ENCODE peak calls at places on chromosomes 3 and 15, in ten cellular contexts. O is HCT116, N is SJCRH30, U is testis, Q is fibroblast of lung, J is spleen, W is cardiac muscle cell, M is lower lobe of right lung, V is psoas muscle, T is heart left ventricle. L is an unnamed sample.

GRCh38 chr15:30649952-30650929 is 24.3 kb downstream of the ARHGAP11B start:
- DNase-seq in O (no peak), N (no peak), U (no peak), Q (no peak), J (no peak), W (no peak), M (no peak), V (no peak), T (no peak), L (no peak)

GRCh38 chr3:161215186-161215585 is 5.9 kb upstream of the NMD3 start:
- DNase-seq in O (no peak), N (no peak), U (no peak), Q (no peak), J (no peak), W (no peak), M (no peak), V (no peak), T (no peak), L (no peak)

GRCh38 chr3:143123353-143123974 is 3.9 kb downstream of the CHST2 start:
- DNase-seq in O (no peak), N (no peak), U (no peak), Q (no peak), J (no peak), W (no peak), M (no peak), V (no peak), T (no peak), L (no peak)

GRCh38 chr3:155230382-155230781 is 63.1 kb downstream of the STRIT1 start:
- DNase-seq in O (no peak), N (no peak), U (no peak), Q (peak; percentile 27), J (no peak), W (no peak), M (no peak), V (no peak), T (no peak), L (no peak)

GRCh38 chr3:115428825-115429224 is 194.5 kb upstream of the GAP43 start:
- DNase-seq in O (no peak), N (no peak), U (no peak), Q (peak; percentile 51), J (no peak), W (peak; percentile 80), M (no peak), V (no peak), T (no peak), L (no peak)

GRCh38 chr15:44706946-44707636 is 4.0 kb downstream of the PATL2 start:
- DNase-seq in O (no peak), N (no peak), U (no peak), Q (no peak), J (no peak), W (no peak), M (peak; percentile 67), V (no peak), T (no peak), L (peak; percentile 80)

GRCh38 chr3:80187981-80188380 is 420.2 kb upstream of the ROBO1 start:
- DNase-seq in O (no peak), N (no peak), U (no peak), Q (peak; percentile 20), J (no peak), W (no peak), M (no peak), V (no peak), T (no peak), L (no peak)

GRCh38 chr15:68097029-68097428 is 42.9 kb downstream of the PIAS1 start:
- DNase-seq in O (no peak), N (peak; percentile 24), U (no peak), Q (no peak), J (no peak), W (no peak), M (no peak), V (no peak), T (no peak), L (no peak)

GRCh38 chr3:53154731-53155320 is 6.2 kb upstream of the PRKCD start:
- DNase-seq in O (no peak), N (no peak), U (no peak), Q (no peak), J (no peak), W (no peak), M (peak; percentile 71), V (no peak), T (no peak), L (no peak)

GRCh38 chr3:53153914-53154434 is 7.0 kb upstream of the PRKCD start:
- DNase-seq in O (no peak), N (no peak), U (no peak), Q (peak; percentile 17), J (no peak), W (no peak), M (peak; percentile 50), V (no peak), T (peak; percentile 25), L (no peak)

GRCh38 chr3:53157974-53158580 is 2.9 kb upstream of the PRKCD start:
- DNase-seq in O (no peak), N (no peak), U (no peak), Q (no peak), J (no peak), W (no peak), M (no peak), V (no peak), T (no peak), L (no peak)

GRCh38 chr3:53155763-53156162 is 5.2 kb upstream of the PRKCD start:
- DNase-seq in O (no peak), N (no peak), U (no peak), Q (no peak), J (no peak), W (no peak), M (peak; percentile 92), V (no peak), T (no peak), L (no peak)

GRCh38 chr3:53156368-53156834 is 4.6 kb upstream of the PRKCD start:
- DNase-seq in O (no peak), N (no peak), U (no peak), Q (peak; percentile 16), J (no peak), W (no peak), M (peak; percentile 78), V (no peak), T (no peak), L (no peak)
- H3K4me1 ChIP-seq in O (peaks cover 41% of the 10 kb centered on the region), N (peaks cover 6% of the 10 kb centered on the region), U (peaks cover 3% of the 10 kb centered on the region), Q (peaks cover 6% of the 10 kb centered on the region), J (peaks cover 40% of the 10 kb centered on the region), W (no peaks in the 10 kb centered on the region), M (peaks cover 65% of the 10 kb centered on the region), V (peaks cover 28% of the 10 kb centered on the region), T (peaks cover 47% of the 10 kb centered on the region), L (no peaks in the 10 kb centered on the region)

GRCh38 chr15:85582719-85583089 is 202.3 kb downstream of the AKAP13 start:
- DNase-seq in O (no peak), N (peak; percentile 75), U (peak; percentile 79), Q (peak; percentile 64), J (peak; percentile 91), W (no peak), M (no peak), V (peak; percentile 43), T (peak; percentile 74), L (no peak)
- H3K4me1 ChIP-seq in O (peaks cover 10% of the 10 kb centered on the region), N (peaks cover 34% of the 10 kb centered on the region), U (peaks cover 35% of the 10 kb centered on the region), Q (peaks cover 6% of the 10 kb centered on the region), J (peaks cover 82% of the 10 kb centered on the region), W (peaks cover 28% of the 10 kb centered on the region), M (peaks cover 99% of the 10 kb centered on the region), V (peaks cover 72% of the 10 kb centered on the region), T (peaks cover 79% of the 10 kb centered on the region), L (peaks cover 11% of the 10 kb centered on the region)

DNA sequence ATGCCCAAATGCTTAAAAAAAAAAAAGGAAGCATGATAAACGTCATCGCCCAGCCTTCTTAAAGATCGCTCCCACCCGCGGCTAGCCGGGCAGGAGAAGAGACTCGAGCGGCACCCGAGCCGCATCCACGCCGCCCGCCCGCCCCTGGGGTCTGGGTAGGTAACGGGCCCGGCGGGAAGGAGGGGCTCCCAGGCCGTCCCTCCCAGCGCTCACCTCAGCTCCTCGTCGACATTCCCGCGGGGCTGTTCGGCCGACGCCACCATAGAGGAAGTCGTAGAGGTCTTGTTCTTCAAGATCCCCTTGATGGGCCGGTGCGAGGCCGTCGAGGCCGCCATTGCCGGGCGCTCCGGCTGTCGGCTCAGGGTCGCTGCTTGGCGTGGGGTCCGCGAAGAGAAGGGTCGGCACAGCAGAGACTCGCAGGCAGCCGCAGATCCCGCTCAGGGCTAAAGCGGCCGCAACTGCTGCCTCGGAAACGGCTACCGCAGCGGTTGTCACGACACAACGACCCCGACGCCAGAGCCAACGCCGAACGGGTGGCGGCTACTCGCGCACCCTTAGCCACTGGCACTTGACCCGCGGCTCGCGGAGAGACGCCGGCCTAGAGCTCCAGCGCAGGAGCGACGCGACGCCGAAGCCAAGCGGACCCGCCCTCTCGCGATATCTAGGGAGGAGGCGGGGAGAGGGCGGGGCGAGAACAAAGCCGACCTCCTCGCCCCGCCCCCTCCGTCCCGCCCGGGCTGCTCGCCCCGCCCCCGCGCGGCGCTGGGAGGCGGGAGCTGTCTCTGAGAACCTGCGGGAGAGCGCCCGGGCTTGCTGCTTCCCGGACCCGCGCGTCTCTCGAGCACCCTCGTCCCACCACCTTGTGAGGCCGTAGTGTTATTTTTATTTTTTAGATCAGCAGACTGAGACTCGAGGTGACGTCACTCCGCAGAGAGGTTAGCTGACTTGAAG is at the start of gene PPP1R2:
- DNase-seq in O (peak; percentile 83), N (peak; percentile 92), U (peak; percentile 96), Q (peak; percentile 80), J (peak; percentile 97), W (peak; percentile 97), M (peak; percentile 94), V (peak; percentile 94), T (peak; percentile 96), L (peak; percentile 77)
- H3K4me1 ChIP-seq in O (peaks cover 18% of the 10 kb centered on the region), N (peaks cover 8% of the 10 kb centered on the region), U (peaks cover 20% of the 10 kb centered on the region), Q (peaks cover 7% of the 10 kb centered on the region), J (peaks cover 78% of the 10 kb centered on the region), W (peaks cover 22% of the 10 kb centered on the region), M (peaks cover 64% of the 10 kb centered on the region), V (peaks cover 49% of the 10 kb centered on the region), T (peaks cover 64% of the 10 kb centered on the region), L (peaks cover 18% of the 10 kb centered on the region)

GRCh38 chr3:172073262-172073915 is 34.0 kb downstream of the FNDC3B start:
- DNase-seq in O (no peak), N (no peak), U (no peak), Q (no peak), J (no peak), W (no peak), M (no peak), V (no peak), T (no peak), L (no peak)

GRCh38 chr3:172070799-172071198 is 31.4 kb downstream of the FNDC3B start:
- DNase-seq in O (no peak), N (no peak), U (no peak), Q (no peak), J (no peak), W (no peak), M (no peak), V (no peak), T (no peak), L (no peak)

GRCh38 chr3:172074027-172074426 is 34.6 kb downstream of the FNDC3B start:
- DNase-seq in O (no peak), N (no peak), U (no peak), Q (no peak), J (no peak), W (no peak), M (no peak), V (no peak), T (no peak), L (no peak)

GRCh38 chr3:172071780-172072179 is 32.4 kb downstream of the FNDC3B start:
- DNase-seq in O (no peak), N (no peak), U (no peak), Q (peak; percentile 30), J (no peak), W (no peak), M (no peak), V (no peak), T (no peak), L (no peak)

DNA sequence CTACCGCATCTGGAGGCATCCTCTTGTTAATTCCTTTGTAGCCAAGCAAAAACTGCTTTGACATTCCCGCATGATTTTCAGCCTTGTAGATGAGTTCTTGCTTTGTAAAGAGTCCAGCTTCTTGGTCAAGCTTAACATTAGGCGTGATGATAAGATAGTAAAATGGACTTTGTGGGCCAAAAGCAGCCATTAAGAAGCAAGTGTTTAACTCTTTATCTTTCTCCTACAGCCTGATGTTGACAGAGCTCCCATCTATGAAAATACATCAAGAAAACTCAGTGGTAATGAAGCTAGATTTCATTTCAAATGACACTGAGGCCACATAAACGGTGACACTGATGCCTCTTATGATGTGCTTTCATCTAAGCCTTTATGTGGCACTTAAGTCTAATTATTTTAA is 33.2 kb downstream of the FNDC3B start:
- DNase-seq in O (no peak), N (no peak), U (no peak), Q (peak; percentile 29), J (no peak), W (no peak), M (no peak), V (no peak), T (no peak), L (no peak)
- H3K4me1 ChIP-seq in O (no peaks in the 10 kb centered on the region), N (peaks cover 5% of the 10 kb centered on the region), U (peaks cover 20% of the 10 kb centered on the region), Q (peaks cover 2% of the 10 kb centered on the region), J (peaks cover 50% of the 10 kb centered on the region), W (peaks cover 39% of the 10 kb centered on the region), M (peaks cover 60% of the 10 kb centered on the region), V (peaks cover 80% of the 10 kb centered on the region), T (peaks cover 66% of the 10 kb centered on the region), L (no peaks in the 10 kb centered on the region)